ENCODE peak calls at places on chromosomes 12 and 14, in seven cellular contexts. L is stomach; X is kidney tubule cell; M is stimulated activated CD8-positive, alpha-beta memory T cell treated with anti-CD3 and anti-CD28 coated beads, Interleukin-15, amount 100 ng/mL, for 1 hour; E is endothelial cell; C is astrocyte of the cerebellum; J is mesothelial cell of epicardium. F is an unnamed sample.

GRCh38 chr12:129393357-129393937 is 510.4 kb downstream of the TMEM132D start:
- DNase-seq in E (no peak), C (no peak), J (no peak), L (no peak), X (no peak), M (no peak), F (no peak)

GRCh38 chr12:24307716-24308335 is 358.4 kb upstream of the SOX5 start:
- DNase-seq in L (no peak), E (no peak), J (no peak), C (no peak), X (no peak), M (no peak), F (no peak)

GRCh38 chr12:69240625-69240984 is 1.2 kb downstream of the CPSF6 start:
- DNase-seq in J (no peak), C (no peak), E (no peak), M (no peak), X (peak; percentile 15), L (no peak), F (no peak)

GRCh38 chr14:58824106-58824505 is 186.3 kb downstream of the DACT1 start:
- DNase-seq in J (no peak), L (no peak), M (no peak), X (peak; percentile 64), C (no peak), E (no peak), F (no peak)

GRCh38 chr14:62066304-62066703 is 304.1 kb downstream of the SNAPC1 start:
- DNase-seq in X (no peak), M (no peak), E (no peak), L (no peak), C (no peak), J (no peak), F (no peak)

GRCh38 chr12:115998119-115998633 is 279.3 kb downstream of the MED13L start:
- DNase-seq in M (no peak), E (peak; percentile 24), X (peak; percentile 65), L (no peak), J (no peak), C (peak; percentile 54), F (no peak)

GRCh38 chr14:66649515-66649914 is 141.6 kb downstream of the GPHN start:
- DNase-seq in J (no peak), E (no peak), L (no peak), X (no peak), C (no peak), M (no peak), F (no peak)

GRCh38 chr12:66379613-66380012 is 77.3 kb downstream of the HELB start:
- DNase-seq in C (no peak), L (no peak), M (no peak), E (no peak), X (no peak), J (no peak), F (no peak)

GRCh38 chr12:16258963-16259362 is 18.5 kb downstream of the SLC15A5 start:
- DNase-seq in E (no peak), C (no peak), J (no peak), L (no peak), M (no peak), X (peak; percentile 26), F (no peak)

GRCh38 chr14:69636051-69636639 is 24.7 kb downstream of the SUSD6 start:
- DNase-seq in J (no peak), M (no peak), E (no peak), C (no peak), L (no peak), X (no peak), F (peak; percentile 59)

GRCh38 chr12:76032043-76032981 is 736 bp upstream of the PHLDA1 start:
- DNase-seq in X (peak; percentile 73), J (no peak), C (no peak), E (peak; percentile 39), M (no peak), L (peak; percentile 49), F (peak; percentile 52)

GRCh38 chr12:46131729-46132128 is 137.1 kb downstream of the SLC38A1 start:
- DNase-seq in E (no peak), C (no peak), X (peak; percentile 9), J (no peak), L (no peak), M (no peak), F (no peak)

GRCh38 chr12:113130457-113131135 is 5.0 kb downstream of the RASAL1 start:
- DNase-seq in X (peak; percentile 91), E (no peak), L (no peak), C (no peak), J (no peak), M (no peak), F (no peak)

GRCh38 chr12:2372178-2372577 is 319.4 kb downstream of the CACNA1C start:
- DNase-seq in M (no peak), X (no peak), J (no peak), E (no peak), C (no peak), L (no peak), F (no peak)

GRCh38 chr12:79020106-79020505 is 155.5 kb downstream of the SYT1 start:
- DNase-seq in M (no peak), J (no peak), C (no peak), E (no peak), X (no peak), L (no peak), F (no peak)

GRCh38 chr14:37592288-37593274 is 2.5 kb downstream of the FOXA1 start:
- DNase-seq in X (no peak), J (no peak), C (no peak), E (no peak), M (no peak), L (no peak), F (no peak)

GRCh38 chr14:99575043-99576023 is 28.7 kb downstream of the CCDC85C start:
- DNase-seq in L (peak; percentile 90), C (no peak), X (peak; percentile 98), E (no peak), J (no peak), M (no peak), F (peak; percentile 76)

GRCh38 chr14:103232831-103233319 is 101.2 kb upstream of the EIF5 start:
- DNase-seq in L (no peak), J (no peak), X (no peak), M (no peak), C (no peak), E (no peak), F (no peak)

GRCh38 chr14:21924479-21924878 is 250.9 kb upstream of the OR4E1 start:
- DNase-seq in X (no peak), J (no peak), L (no peak), M (peak; percentile 24), C (no peak), E (no peak), F (no peak)

GRCh38 chr14:102819176-102819628 is 42.0 kb downstream of the TRAF3 start:
- DNase-seq in X (peak; percentile 57), J (no peak), L (peak; percentile 49), M (no peak), C (no peak), E (no peak), F (no peak)

GRCh38 chr14:59189281-59189821 is 884 bp downstream of the DAAM1 start:
- DNase-seq in C (no peak), L (no peak), X (peak; percentile 44), J (no peak), E (no peak), M (no peak), F (no peak)

GRCh38 chr12:47071241-47071852 is 8.1 kb upstream of the PCED1B start:
- DNase-seq in C (no peak), L (no peak), E (no peak), M (no peak), J (no peak), X (peak; percentile 50), F (no peak)

GRCh38 chr12:13588574-13588973 is 392.0 kb downstream of the EMP1 start:
- DNase-seq in C (no peak), M (no peak), J (no peak), X (no peak), E (no peak), L (no peak), F (no peak)

GRCh38 chr12:6459004-6459337 is 7.1 kb downstream of the TAPBPL start:
- DNase-seq in E (no peak), M (no peak), J (no peak), X (no peak), L (no peak), C (no peak), F (no peak)

GRCh38 chr12:65419284-65420072 is 141.0 kb downstream of the MSRB3 start:
- DNase-seq in X (no peak), M (no peak), J (no peak), L (no peak), C (no peak), E (no peak), F (no peak)

GRCh38 chr12:39348941-39349626 is 93.8 kb downstream of the KIF21A start:
- DNase-seq in C (no peak), X (no peak), L (no peak), E (no peak), J (no peak), M (no peak), F (no peak)

GRCh38 chr14:55760801-55761200 is 180.8 kb downstream of the KTN1 start:
- DNase-seq in M (no peak), L (no peak), X (no peak), E (no peak), C (peak; percentile 24), J (no peak), F (no peak)